ENCODE peak calls at places on chromosomes 3 and 15, in four cellular contexts. W is psoas muscle, X is activated T-helper 1 cell treated with Interleukin-2 at 50 U/mL for 16 hours, A is GM20000. S is an unnamed sample.

GRCh38 chr3:196341142-196341541 is 3.0 kb upstream of the TM4SF19 start:
- DNase-seq in X (no peak), W (no peak), A (no peak), S (no peak)

GRCh38 chr3:10779293-10779805 is 36.7 kb upstream of the SLC6A11 start:
- DNase-seq in X (no peak), A (no peak), W (no peak), S (no peak)

GRCh38 chr15:89307791-89308190 is 26.8 kb downstream of the POLG start:
- DNase-seq in A (no peak), X (no peak), W (no peak), S (no peak)

GRCh38 chr15:40825661-40826088 is 2.8 kb downstream of the PPP1R14D start:
- DNase-seq in W (no peak), X (no peak), A (no peak), S (no peak)

GRCh38 chr3:10370429-10370828 is 49.5 kb upstream of the SEC13 start:
- DNase-seq in A (no peak), W (no peak), X (no peak), S (no peak)

GRCh38 chr3:170055209-170055608 is 17.4 kb downstream of the GPR160 start:
- DNase-seq in X (no peak), W (no peak), A (peak; percentile 63), S (no peak)

GRCh38 chr15:40468850-40469249 is 1.9 kb upstream of the CHST14 start:
- DNase-seq in X (no peak), W (no peak), A (no peak), S (no peak)

GRCh38 chr3:105953831-105954230 is 85.0 kb upstream of the CBLB start:
- DNase-seq in A (no peak), X (no peak), W (no peak), S (no peak)

GRCh38 chr3:152688313-152688712 is 146.6 kb upstream of the P2RY1 start:
- DNase-seq in X (no peak), A (no peak), W (no peak), S (no peak)

GRCh38 chr15:68464451-68465090 is 32.6 kb upstream of the ITGA11 start:
- DNase-seq in A (no peak), X (no peak), W (peak; percentile 38), S (no peak)

GRCh38 chr15:40850576-40851112 is 6.8 kb downstream of the SPINT1 start:
- DNase-seq in A (no peak), W (no peak), X (no peak), S (no peak)

GRCh38 chr15:48798319-48798718 is 12.6 kb downstream of the CEP152 start:
- DNase-seq in X (no peak), A (no peak), W (no peak), S (peak; percentile 53)

GRCh38 chr3:157588386-157589060 is 85.3 kb upstream of the VEPH1 start:
- DNase-seq in X (no peak), A (no peak), W (no peak), S (peak; percentile 56)

GRCh38 chr3:135927170-135927569 is 38.4 kb upstream of the PPP2R3A start:
- DNase-seq in X (no peak), W (no peak), A (no peak), S (no peak)

GRCh38 chr3:46406786-46407611 is at the start of the genes CCR5AS and CCRL2:
- DNase-seq in A (peak; percentile 61), X (no peak), W (peak; percentile 37), S (no peak)

GRCh38 chr3:71587958-71588357 is 4.4 kb upstream of the FOXP1 start:
- DNase-seq in W (no peak), X (no peak), A (no peak), S (no peak)

GRCh38 chr15:89383635-89384604 is 49.3 kb upstream of the POLG start:
- DNase-seq in X (no peak), W (no peak), A (no peak), S (peak; percentile 39)

GRCh38 chr3:8997151-8997550 is 33.9 kb upstream of the RAD18 start:
- DNase-seq in X (no peak), W (no peak), A (no peak), S (no peak)

GRCh38 chr3:119297169-119297568 is 3.0 kb downstream of the ARHGAP31 start:
- DNase-seq in W (peak; percentile 41), X (no peak), A (no peak), S (no peak)

GRCh38 chr3:117589454-117589853 is 879.9 kb downstream of the TUSC7 start:
- DNase-seq in A (no peak), W (no peak), X (no peak), S (peak; percentile 11)

GRCh38 chr15:96564546-96564945 is 234.0 kb downstream of the NR2F2 start:
- DNase-seq in A (no peak), X (no peak), W (no peak), S (no peak)

GRCh38 chr3:178585439-178585838 is 49.2 kb downstream of the KCNMB2 start:
- DNase-seq in W (no peak), A (no peak), X (no peak), S (no peak)

GRCh38 chr15:34023932-34024331 is 15.1 kb downstream of the AVEN start:
- DNase-seq in A (no peak), W (no peak), X (no peak), S (no peak)

GRCh38 chr3:9420850-9421549 is 23.6 kb downstream of the SETD5 start:
- DNase-seq in X (no peak), W (no peak), A (no peak), S (no peak)

GRCh38 chr3:134294302-134294925 is 43.8 kb upstream of the RYK start:
- DNase-seq in A (peak; percentile 74), X (peak; percentile 10), W (no peak), S (no peak)

GRCh38 chr15:39801641-39802309 is 19.1 kb upstream of the FSIP1 start:
- DNase-seq in A (peak; percentile 53), X (no peak), W (no peak), S (peak; percentile 64)

GRCh38 chr15:78004919-78005634 is 72.4 kb downstream of the TBC1D2B start:
- DNase-seq in W (peak; percentile 83), A (no peak), X (no peak), S (no peak)

GRCh38 chr15:29859981-29860745 is 37.9 kb upstream of the TJP1 start:
- DNase-seq in A (no peak), X (no peak), W (no peak), S (no peak)

GRCh38 chr3:50390523-50391177 is 31.3 kb upstream of the TMEM115 start:
- DNase-seq in A (no peak), W (peak; percentile 62), X (no peak), S (no peak)

GRCh38 chr3:194871143-194871863 is 185.6 kb downstream of the FAM43A start:
- DNase-seq in X (no peak), W (peak; percentile 64), A (peak; percentile 49), S (peak; percentile 10)

GRCh38 chr3:4885322-4885721 is 93.9 kb upstream of the BHLHE40 start:
- DNase-seq in X (no peak), W (no peak), A (no peak), S (no peak)

GRCh38 chr3:183148056-183148455 is 14.5 kb downstream of the LAMP3 start:
- DNase-seq in X (no peak), W (no peak), A (no peak), S (no peak)

GRCh38 chr15:78740904-78741274 is 70.4 kb downstream of the ADAMTS7 start:
- DNase-seq in W (no peak), X (no peak), A (no peak), S (no peak)

GRCh38 chr3:34419801-34420200 is 621.4 kb downstream of the PDCD6IP start:
- DNase-seq in W (no peak), X (no peak), A (no peak), S (peak; percentile 57)

GRCh38 chr15:73602992-73603391 is 30.2 kb downstream of the NPTN start:
- DNase-seq in X (no peak), A (no peak), W (no peak), S (no peak)

GRCh38 chr3:134796313-134797079 is 1.4 kb downstream of the EPHB1 start:
- DNase-seq in X (no peak), A (no peak), W (no peak), S (peak; percentile 68)

GRCh38 chr3:114714237-114714636 is 420.4 kb downstream of the TIGIT start:
- DNase-seq in X (no peak), W (no peak), A (no peak), S (peak; percentile 36)

GRCh38 chr15:32718082-32718821 is 448 bp downstream of the GREM1 start:
- DNase-seq in X (no peak), W (no peak), A (peak; percentile 27), S (peak; percentile 68)

GRCh38 chr15:26891448-26891881 is 24.6 kb downstream of the GABRA5 start:
- DNase-seq in W (no peak), A (peak; percentile 63), X (no peak), S (peak; percentile 93)

GRCh38 chr3:127667119-127667681 is 5.6 kb upstream of the ABTB1 start:
- DNase-seq in W (no peak), X (no peak), A (no peak), S (no peak)

S was measured in GM23338.